ENCODE peak calls at places on chromosomes 3 and 15, in eight cellular contexts. O, L, U, C, D, E, M and H are unnamed samples.

GRCh38 chr15:36458406-36458805 is 121.0 kb upstream of the CDIN1 start:
- DNase-seq in L (no peak), E (no peak), U (no peak), O (no peak), M (no peak), C (no peak), D (no peak), H (no peak)

GRCh38 chr3:16369247-16369646 is 104.2 kb downstream of the OXNAD1 start:
- DNase-seq in U (no peak), O (no peak), L (no peak), D (no peak), C (peak), M (no peak), E (no peak), H (no peak)

GRCh38 chr3:141152801-141153678 is 78.6 kb upstream of the PXYLP1 start:
- DNase-seq in D (no peak), C (no peak), E (no peak), M (no peak), L (no peak), O (no peak), U (no peak), H (peak)

GRCh38 chr3:173502983-173503568 is 105.5 kb downstream of the NLGN1 start:
- DNase-seq in D (peak), U (no peak), M (no peak), O (no peak), E (no peak), L (no peak), C (peak), H (peak)

GRCh38 chr3:66761093-66761780 is 236.9 kb upstream of the KBTBD8 start:
- DNase-seq in D (no peak), O (no peak), L (no peak), C (no peak), U (no peak), M (no peak), E (no peak), H (no peak)

GRCh38 chr15:92655178-92655995 is at the start of gene FAM174B:
- DNase-seq in O (no peak), D (no peak), C (peak), M (peak), E (peak), U (peak), L (peak), H (peak)

GRCh38 chr15:61275451-61275850 is 46.3 kb upstream of the RORA start:
- DNase-seq in E (no peak), L (no peak), D (no peak), C (no peak), M (no peak), O (no peak), U (no peak), H (no peak)

GRCh38 chr15:38600241-38600640 is 35.6 kb upstream of the RASGRP1 start:
- DNase-seq in L (no peak), C (no peak), E (no peak), U (no peak), M (no peak), O (no peak), D (no peak), H (peak)

GRCh38 chr15:82103500-82103899 is 57.7 kb upstream of the MEX3B start:
- DNase-seq in M (no peak), U (no peak), E (no peak), L (no peak), O (no peak), C (no peak), D (no peak), H (no peak)